ENCODE peak calls at places on chromosomes 3 and 15, in eight cellular contexts. E is posterior cingulate gyrus; H is heart right ventricle; B is neural progenitor cell; O is stimulated activated CD4-positive, alpha-beta T cell treated with anti-CD3 and anti-CD28 coated beads, Interleukin-4, amount 100 ng/mL, for 1 hour; U is SJSA1; K is anterior cingulate cortex; P is naive B cell. W is an unnamed sample.

GRCh38 chr3:55655544-55655943 is 168.4 kb upstream of the WNT5A start:
- DNase-seq in H (no peak), K (no peak), P (no peak), U (no peak), B (no peak), E (no peak), O (no peak), W (no peak)

GRCh38 chr3:43413676-43414368 is 127.5 kb downstream of the SNRK start:
- DNase-seq in E (no peak), H (no peak), K (no peak), P (no peak), U (no peak), O (no peak), B (peak), W (no peak)

GRCh38 chr15:80123034-80123433 is 29.8 kb upstream of the FAH start:
- DNase-seq in P (no peak), H (no peak), K (no peak), U (no peak), O (no peak), B (no peak), E (no peak), W (no peak)

GRCh38 chr3:35137612-35138011 is 501.7 kb upstream of the ARPP21 start:
- DNase-seq in K (no peak), E (no peak), H (no peak), U (no peak), B (no peak), P (no peak), O (no peak), W (no peak)

GRCh38 chr15:74866090-74866489 is 7.1 kb downstream of the SCAMP2 start:
- DNase-seq in B (no peak), K (no peak), H (no peak), O (no peak), E (no peak), U (no peak), P (no peak), W (peak)

GRCh38 chr15:84752700-84753099 is 4.3 kb downstream of the ZNF592 start:
- DNase-seq in H (no peak), O (no peak), E (no peak), U (no peak), K (no peak), P (no peak), B (no peak), W (no peak)

GRCh38 chr3:196569003-196569516 is 600 bp downstream of the FBXO45 start:
- DNase-seq in P (no peak), K (peak), O (peak), E (peak), H (no peak), B (no peak), U (peak), W (peak)

GRCh38 chr3:74273091-74273490 is 341.4 kb downstream of the CNTN3 start:
- DNase-seq in U (no peak), B (no peak), P (no peak), K (no peak), O (no peak), E (no peak), H (no peak), W (no peak)

GRCh38 chr3:50246517-50246954 is 10.5 kb downstream of the GNAI2 start:
- DNase-seq in P (peak), H (peak), U (peak), B (peak), O (peak), K (no peak), E (no peak), W (peak)

GRCh38 chr3:71156062-71156665 is 427.4 kb downstream of the FOXP1 start:
- DNase-seq in B (no peak), K (no peak), P (no peak), H (no peak), U (no peak), E (no peak), O (no peak), W (peak)

GRCh38 chr15:88440021-88440420 is 27.2 kb downstream of the MRPL46 start:
- DNase-seq in P (no peak), U (no peak), O (no peak), K (no peak), H (no peak), E (no peak), B (no peak), W (no peak)

GRCh38 chr15:63338170-63338569 is 43.5 kb downstream of the CA12 start:
- DNase-seq in U (no peak), P (no peak), E (no peak), K (no peak), B (no peak), H (no peak), O (no peak), W (peak)

GRCh38 chr3:10445561-10445960 is 59.8 kb downstream of the ATP2B2 start:
- DNase-seq in K (no peak), B (no peak), U (no peak), O (no peak), H (no peak), P (no peak), E (no peak), W (no peak)

GRCh38 chr3:161042023-161042501 is 63.1 kb downstream of the B3GALNT1 start:
- DNase-seq in P (no peak), H (no peak), E (no peak), U (peak), K (no peak), O (no peak), B (no peak), W (no peak)

GRCh38 chr3:69304396-69304795 is 81.5 kb downstream of the FRMD4B start:
- DNase-seq in K (no peak), H (no peak), B (no peak), U (peak), O (no peak), E (no peak), P (no peak), W (no peak)

GRCh38 chr15:38069001-38069400 is 134.6 kb downstream of the TMCO5A start:
- DNase-seq in P (no peak), U (peak), E (no peak), O (no peak), H (peak), K (no peak), B (peak), W (peak)

GRCh38 chr15:58498821-58499580 is 67.2 kb downstream of the LIPC start:
- DNase-seq in E (no peak), P (no peak), U (peak), O (no peak), K (no peak), B (peak), H (no peak), W (no peak)

GRCh38 chr15:38260077-38260476 is 7.4 kb downstream of the SPRED1 start:
- DNase-seq in H (no peak), B (peak), E (no peak), O (no peak), P (no peak), K (no peak), U (no peak), W (no peak)

GRCh38 chr15:100266166-100266565 is 75.6 kb downstream of the ADAMTS17 start:
- DNase-seq in B (no peak), P (no peak), O (no peak), U (no peak), H (no peak), K (no peak), E (no peak), W (no peak)

GRCh38 chr3:128845119-128845518 is 34.3 kb upstream of the ACAD9 start:
- DNase-seq in H (no peak), E (no peak), P (no peak), K (no peak), B (peak), U (peak), O (no peak), W (peak)

GRCh38 chr3:98567646-98568280 is 25.6 kb downstream of the CPOX start:
- DNase-seq in H (no peak), O (no peak), U (no peak), E (no peak), K (no peak), B (no peak), P (no peak), W (peak)

GRCh38 chr3:78260388-78260787 is 1220.5 kb downstream of the ROBO2 start:
- DNase-seq in P (no peak), E (no peak), B (no peak), H (no peak), O (no peak), K (no peak), U (no peak), W (no peak)

GRCh38 chr3:42053476-42053875 is 37.7 kb upstream of the TRAK1 start:
- DNase-seq in U (no peak), E (peak), K (no peak), H (peak), P (no peak), B (no peak), O (no peak), W (no peak)

W was measured in PC-9.